ENCODE peak calls at places on chromosomes 7 and 10, in five cellular contexts. X is transverse colon, N is spleen, Y is HL-60, G is GM23338. B is an unnamed sample.

GRCh38 chr10:126993208-126993607 is 88.0 kb downstream of the DOCK1 start:
- DNase-seq in X (no peak), G (no peak), N (no peak), Y (no peak), B (no peak)

GRCh38 chr10:82020999-82021398 is 146.0 kb downstream of the NRG3 start:
- DNase-seq in X (no peak), N (no peak), Y (no peak), G (no peak), B (no peak)

GRCh38 chr7:40604601-40605438 is 470.0 kb downstream of the SUGCT start:
- DNase-seq in X (peak; percentile 22), N (peak; percentile 85), G (peak; percentile 85), Y (peak; percentile 66), B (no peak)

GRCh38 chr10:15068802-15069201 is 19.8 kb downstream of the ACBD7 start:
- DNase-seq in Y (no peak), X (no peak), G (no peak), N (no peak), B (no peak)

GRCh38 chr7:36651404-36651803 is 72.9 kb downstream of the AOAH start:
- DNase-seq in N (no peak), X (no peak), G (no peak), Y (no peak), B (no peak)

GRCh38 chr7:15558747-15559146 is 3.1 kb downstream of the AGMO start:
- DNase-seq in G (no peak), Y (no peak), N (no peak), X (no peak), B (no peak)

GRCh38 chr7:83861876-83862275 is 212.9 kb upstream of the SEMA3E start:
- DNase-seq in Y (no peak), G (no peak), X (no peak), N (no peak), B (no peak)

GRCh38 chr10:48533540-48533939 is 71.3 kb downstream of the ARHGAP22 start:
- DNase-seq in X (no peak), Y (no peak), N (no peak), G (no peak), B (no peak)

GRCh38 chr7:44186736-44187135 is 2.5 kb downstream of the GCK start:
- DNase-seq in N (no peak), G (no peak), Y (peak; percentile 17), X (no peak), B (no peak)

GRCh38 chr10:93600446-93600860 is 582 bp downstream of the RBP4 start:
- DNase-seq in X (no peak), G (peak; percentile 17), N (no peak), Y (no peak), B (no peak)

DNA sequence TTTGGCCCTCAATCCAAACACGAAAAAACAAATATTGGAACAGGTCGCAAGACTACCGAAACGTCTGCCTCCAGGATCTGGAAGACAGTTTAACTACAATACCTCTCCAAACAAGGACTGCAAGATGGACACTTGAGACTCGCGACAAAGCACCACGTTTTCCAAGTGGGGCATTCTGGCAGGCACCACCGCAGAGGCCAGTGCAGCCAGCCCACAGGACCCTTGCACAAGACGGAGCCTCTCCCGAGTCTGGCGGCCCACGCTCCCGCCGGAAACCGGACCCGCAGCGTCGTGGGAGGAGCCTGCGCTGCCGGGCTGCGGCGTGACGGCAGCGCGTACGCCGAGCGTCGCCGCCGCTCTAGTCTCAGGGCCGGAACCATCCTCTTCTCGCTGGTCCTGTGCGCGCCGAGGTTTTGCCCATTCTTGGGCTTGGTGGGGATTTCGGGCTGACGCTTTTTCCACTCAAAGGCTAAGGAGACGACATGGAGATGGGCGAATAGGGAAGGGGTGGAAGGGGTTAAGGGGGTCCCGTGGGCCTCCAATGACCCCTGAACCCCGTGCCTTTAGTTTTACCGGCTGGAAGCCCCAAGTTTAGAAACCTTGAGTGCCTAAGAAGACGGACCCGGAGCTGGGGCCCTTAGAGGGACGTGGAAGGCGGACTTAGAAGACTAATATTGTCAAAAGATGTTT is at the start of gene ORC5:
- DNase-seq in Y (peak; percentile 84), N (peak; percentile 95), X (peak; percentile 78), G (peak; percentile 83), B (peak; percentile 71)
- TF ChIP-seq POLR2AphosphoS5 in Y (peak; percentile 97), N (peak; percentile 96), X (peak; percentile 64), G (peak; percentile 98), B (peak; percentile 97)

GRCh38 chr10:116705498-116705897 is 36.9 kb downstream of the HSPA12A start:
- DNase-seq in Y (no peak), X (no peak), G (no peak), N (no peak), B (no peak)
- TF ChIP-seq POLR2AphosphoS5 in Y (no peak), X (no peak), G (no peak), N (no peak), B (no peak)

GRCh38 chr7:66832531-66833351 is 88.3 kb upstream of the TMEM248 start:
- DNase-seq in X (no peak), G (no peak), N (peak; percentile 64), Y (no peak), B (no peak)
- TF ChIP-seq POLR2AphosphoS5 in X (no peak), G (no peak), N (no peak), Y (no peak), B (no peak)

DNA sequence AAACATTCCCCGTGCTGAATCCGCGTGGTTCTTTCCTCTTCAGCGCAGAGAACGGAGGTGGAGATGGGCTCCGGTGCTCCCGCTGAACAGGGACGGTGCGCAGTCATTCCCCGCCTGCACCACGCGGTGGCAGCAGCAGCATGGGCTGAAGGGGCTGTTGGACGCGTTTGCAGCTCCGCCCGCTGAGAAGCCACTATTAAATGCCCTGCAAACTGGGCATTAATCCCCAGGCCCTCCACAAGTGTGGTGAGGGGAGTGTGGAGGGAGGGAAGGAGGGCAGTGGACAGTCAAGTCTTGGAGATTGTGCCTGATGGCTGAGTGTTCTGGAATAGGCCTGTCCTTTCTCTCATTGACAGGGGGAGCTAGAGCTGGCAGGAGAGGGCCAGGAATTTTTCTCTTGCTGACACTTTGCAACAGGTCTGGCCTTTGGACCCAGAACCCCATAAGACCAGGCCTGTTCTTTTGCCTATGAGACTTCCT is 240.2 kb upstream of the INHBA start:
- DNase-seq in X (peak; percentile 87), N (peak; percentile 94), Y (peak; percentile 77), G (peak; percentile 88), B (peak; percentile 61)
- TF ChIP-seq POLR2AphosphoS5 in X (no peak), N (peak; percentile 53), Y (no peak), G (no peak), B (no peak)

GRCh38 chr7:2658941-2659340 is 27.2 kb downstream of the TTYH3 start:
- DNase-seq in Y (no peak), N (no peak), X (no peak), G (no peak), B (no peak)
- TF ChIP-seq POLR2AphosphoS5 in Y (no peak), N (no peak), X (no peak), G (no peak), B (no peak)

GRCh38 chr7:100101016-100101862 is at the start of the genes AP4M1 and MCM7:
- DNase-seq in G (peak; percentile 99), N (peak; percentile 100), Y (peak; percentile 100), X (peak; percentile 99), B (peak; percentile 99)
- TF ChIP-seq POLR2AphosphoS5 in G (peak; percentile 80), N (peak; percentile 89), Y (peak; percentile 93), X (peak; percentile 39), B (peak; percentile 85)

GRCh38 chr7:93977551-93977950 is 26.6 kb downstream of the BET1 start:
- DNase-seq in Y (no peak), G (no peak), N (no peak), X (no peak), B (no peak)

GRCh38 chr7:93973134-93973533 is 31.0 kb downstream of the BET1 start:
- DNase-seq in Y (no peak), G (no peak), N (no peak), X (no peak), B (no peak)

GRCh38 chr7:93968911-93969620 is 35.1 kb downstream of the BET1 start:
- DNase-seq in X (no peak), Y (no peak), G (no peak), N (no peak), B (no peak)

DNA sequence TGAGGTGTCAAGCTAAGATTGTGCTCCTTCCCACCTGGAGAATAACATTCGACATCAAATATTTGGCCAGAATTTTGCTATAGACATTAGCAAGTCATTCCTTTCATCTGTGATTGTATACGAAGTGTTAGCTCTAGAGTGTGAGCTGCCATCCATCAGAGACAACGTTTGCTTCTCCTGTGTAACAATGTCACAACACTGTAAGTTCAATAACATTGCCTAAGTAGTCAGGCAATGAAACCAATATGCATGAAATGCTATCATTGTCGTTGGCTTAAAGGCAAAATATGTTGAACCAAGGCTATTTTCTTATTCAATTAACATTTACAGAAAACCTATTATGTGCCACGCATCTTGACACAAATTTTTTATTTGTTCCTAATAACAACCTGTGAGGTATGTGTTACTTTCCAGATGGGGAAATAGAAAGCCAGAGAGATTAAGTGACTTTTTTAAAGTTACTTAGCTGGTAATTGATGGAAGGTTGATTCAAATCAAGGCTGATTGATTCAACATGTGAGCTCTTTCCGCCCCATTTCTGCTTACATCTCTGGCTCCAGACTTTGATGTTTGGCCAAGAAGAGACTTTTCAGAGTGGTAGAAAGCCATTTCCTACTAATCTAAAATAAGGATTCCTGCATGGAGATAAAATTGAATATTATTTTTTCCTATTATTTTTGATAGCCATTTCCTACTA is 32.0 kb downstream of the BET1 start:
- DNase-seq in X (no peak), N (no peak), Y (no peak), G (no peak), B (no peak)
- TF ChIP-seq POLR2AphosphoS5 in X (no peak), N (no peak), Y (no peak), G (no peak), B (no peak)

GRCh38 chr10:99522078-99522479 is 10.7 kb upstream of the NKX2-3 start:
- DNase-seq in X (peak; percentile 13), Y (no peak), G (peak; percentile 33), N (no peak), B (no peak)

GRCh38 chr10:99522511-99523250 is 10.1 kb upstream of the NKX2-3 start:
- DNase-seq in N (peak; percentile 81), G (peak; percentile 92), Y (no peak), X (peak; percentile 18), B (no peak)

GRCh38 chr10:99524050-99524666 is 8.6 kb upstream of the NKX2-3 start:
- DNase-seq in G (peak; percentile 41), X (no peak), N (no peak), Y (no peak), B (no peak)

GRCh38 chr10:99524736-99525380 is 7.9 kb upstream of the NKX2-3 start:
- DNase-seq in Y (no peak), X (no peak), N (no peak), G (peak; percentile 22), B (no peak)

GRCh38 chr10:99523251-99523773 is 9.4 kb upstream of the NKX2-3 start:
- DNase-seq in Y (no peak), X (peak; percentile 26), G (peak; percentile 91), N (no peak), B (no peak)
- TF ChIP-seq POLR2AphosphoS5 in Y (no peak), X (no peak), G (no peak), N (no peak), B (no peak)

GRCh38 chr10:3783313-3783689 is 1.7 kb downstream of the KLF6 start:
- DNase-seq in X (peak; percentile 71), Y (peak; percentile 37), N (peak; percentile 91), G (peak; percentile 69), B (no peak)
- TF ChIP-seq POLR2AphosphoS5 in X (peak; percentile 5), Y (peak; percentile 14), N (peak; percentile 91), G (no peak), B (peak; percentile 75)

B was measured in GM12891.